ENCODE peak calls at places on chromosome 11, in six cellular contexts. Y, Q, D, C, K and Z are unnamed samples.

GRCh38 chr11:108307751-108308150 is 84.9 kb downstream of the ATM start:
- DNase-seq in K (no peak), Y (no peak), C (no peak), Q (no peak), D (no peak), Z (no peak)

GRCh38 chr11:37552284-37552683 is 954.2 kb upstream of the RAG2 start:
- DNase-seq in D (no peak), K (no peak), C (no peak), Y (no peak), Q (no peak), Z (no peak)

GRCh38 chr11:61162092-61162935 is 1.1 kb upstream of the VPS37C start:
- DNase-seq in Y (no peak), D (no peak), C (no peak), K (peak; percentile 47), Q (no peak), Z (no peak)

GRCh38 chr11:93570759-93571413 is 27.7 kb upstream of the SMCO4 start:
- DNase-seq in Y (no peak), D (peak; percentile 80), Q (no peak), K (peak; percentile 41), C (no peak), Z (no peak)

GRCh38 chr11:85595285-85595884 is 31.8 kb downstream of the DLG2 start:
- DNase-seq in C (no peak), K (no peak), D (no peak), Q (peak; percentile 8), Y (no peak), Z (no peak)

GRCh38 chr11:64843971-64844329 is 503 bp downstream of the CDC42BPG start:
- DNase-seq in K (no peak), Y (no peak), C (no peak), D (no peak), Q (no peak), Z (no peak)

GRCh38 chr11:70332567-70332966 is 62.1 kb downstream of the PPFIA1 start:
- DNase-seq in Y (no peak), Q (no peak), C (no peak), D (no peak), K (no peak), Z (no peak)

GRCh38 chr11:47259178-47259977 is 1.6 kb downstream of the NR1H3 start:
- DNase-seq in D (peak; percentile 58), Y (no peak), C (no peak), K (peak; percentile 83), Q (no peak), Z (no peak)

GRCh38 chr11:9315078-9315688 is 790 bp upstream of the TMEM41B start:
- DNase-seq in Y (no peak), C (peak; percentile 40), D (no peak), K (peak; percentile 11), Q (no peak), Z (no peak)

GRCh38 chr11:103888541-103888951 is 147.9 kb upstream of the DDI1 start:
- DNase-seq in K (no peak), D (no peak), C (no peak), Q (no peak), Y (no peak), Z (no peak)

GRCh38 chr11:116422976-116423375 is 349.8 kb downstream of the BUD13 start:
- DNase-seq in K (no peak), D (no peak), Q (no peak), C (no peak), Y (no peak), Z (no peak)

GRCh38 chr11:5808500-5809121 is at the start of gene OR52N2:
- DNase-seq in C (peak; percentile 84), K (peak; percentile 73), D (peak; percentile 85), Q (peak; percentile 43), Y (peak; percentile 56), Z (no peak)

GRCh38 chr11:118441770-118442169 is 5.5 kb downstream of the KMT2A start:
- DNase-seq in D (no peak), Q (no peak), Y (no peak), K (no peak), C (no peak), Z (no peak)

GRCh38 chr11:80297808-80298460 is 857.1 kb upstream of the TENM4 start:
- DNase-seq in D (no peak), K (no peak), C (no peak), Q (peak; percentile 15), Y (no peak), Z (no peak)

GRCh38 chr11:2685051-2685450 is 14.7 kb downstream of the KCNQ1OT1 start:
- DNase-seq in Y (no peak), K (no peak), Q (no peak), C (peak; percentile 54), D (no peak), Z (no peak)

GRCh38 chr11:74018331-74019005 is 9.6 kb upstream of the UCP3 start:
- DNase-seq in C (peak; percentile 93), D (peak; percentile 93), K (peak; percentile 93), Y (no peak), Q (peak; percentile 59), Z (no peak)

GRCh38 chr11:27254744-27255446 is 108.1 kb downstream of the CCDC34 start:
- DNase-seq in C (no peak), K (no peak), Q (no peak), D (no peak), Y (no peak), Z (no peak)

GRCh38 chr11:130737041-130737830 is 179.0 kb downstream of the SNX19 start:
- DNase-seq in C (no peak), Y (no peak), D (no peak), Q (no peak), K (no peak), Z (no peak)

GRCh38 chr11:95788921-95789505 is 569 bp downstream of the FAM76B start:
- DNase-seq in Y (peak; percentile 21), C (no peak), D (peak; percentile 43), Q (no peak), K (peak; percentile 13), Z (peak; percentile 84)

GRCh38 chr11:114440971-114441810 is 1.9 kb downstream of the REXO2 start:
- DNase-seq in C (no peak), D (no peak), Q (no peak), K (no peak), Y (no peak), Z (no peak)

GRCh38 chr11:13126430-13126829 is 117.3 kb downstream of the RASSF10 start:
- DNase-seq in Y (no peak), D (no peak), Q (peak; percentile 87), K (no peak), C (no peak), Z (no peak)

GRCh38 chr11:110295487-110296225 is 758 bp downstream of the RDX start:
- DNase-seq in Q (no peak), K (peak; percentile 58), D (peak; percentile 65), Y (peak; percentile 25), C (peak; percentile 84), Z (peak; percentile 85)

GRCh38 chr11:103652013-103652412 is 384.4 kb upstream of the DDI1 start:
- DNase-seq in C (no peak), Q (no peak), D (no peak), K (no peak), Y (no peak), Z (no peak)

GRCh38 chr11:70567680-70568503 is 169.6 kb downstream of the CTTN start:
- DNase-seq in Y (no peak), Q (no peak), C (no peak), D (peak; percentile 32), K (peak; percentile 74), Z (no peak)

GRCh38 chr11:118922745-118923627 is 2.7 kb downstream of the BCL9L start:
- DNase-seq in Y (no peak), Q (no peak), C (no peak), K (no peak), D (peak; percentile 34), Z (no peak)

GRCh38 chr11:96001037-96001436 is 77.1 kb upstream of the MTMR2 start:
- DNase-seq in Y (no peak), Q (peak; percentile 55), C (peak; percentile 88), K (peak; percentile 60), D (peak; percentile 84), Z (no peak)

GRCh38 chr11:72534859-72535547 is 100.7 kb upstream of the CLPB start:
- DNase-seq in D (no peak), C (no peak), Q (no peak), K (no peak), Y (no peak), Z (no peak)
- TF ChIP-seq CTCF in D (no peak), C (no peak), Q (peak; percentile 12), K (no peak), Y (no peak), Z (no peak)

GRCh38 chr11:22730319-22730718 is 63.9 kb downstream of the GAS2 start:
- DNase-seq in Y (no peak), D (no peak), C (no peak), Q (no peak), K (no peak), Z (no peak)
- TF ChIP-seq CTCF in Y (peak; percentile 52), D (peak; percentile 18), C (no peak), Q (no peak), K (peak; percentile 25), Z (peak; percentile 37)

GRCh38 chr11:33529461-33529860 is 171.2 kb downstream of the C11orf91 start:
- DNase-seq in K (no peak), D (no peak), C (no peak), Y (no peak), Q (no peak), Z (no peak)

GRCh38 chr11:33520103-33520502 is 180.5 kb downstream of the C11orf91 start:
- DNase-seq in K (no peak), C (no peak), Q (no peak), Y (no peak), D (no peak), Z (no peak)

GRCh38 chr11:33530824-33531223 is 169.8 kb downstream of the C11orf91 start:
- DNase-seq in D (no peak), Y (no peak), Q (no peak), C (no peak), K (no peak), Z (no peak)

GRCh38 chr11:33521384-33521783 is 179.2 kb downstream of the C11orf91 start:
- DNase-seq in C (no peak), K (no peak), Q (no peak), D (no peak), Y (no peak), Z (no peak)

DNA sequence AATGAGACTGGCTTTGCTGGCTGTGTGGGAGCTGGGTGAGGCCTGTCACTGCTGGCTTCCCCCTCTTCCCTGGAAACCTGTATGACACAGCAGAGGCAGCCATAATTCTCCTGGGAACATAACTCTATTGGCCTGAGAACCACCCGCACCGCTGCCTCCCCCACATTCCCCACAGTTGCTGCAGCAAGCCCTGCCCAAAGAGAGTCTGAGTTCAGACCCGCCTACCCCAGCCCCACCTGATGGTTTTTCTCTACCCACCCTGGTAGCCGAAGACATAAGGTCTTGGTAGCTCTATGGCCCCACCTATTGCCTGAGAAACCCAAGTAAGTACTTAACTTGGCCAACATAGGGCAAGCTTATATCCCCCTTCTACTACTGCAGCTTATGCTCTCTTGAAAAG is 174.8 kb downstream of the C11orf91 start:
- DNase-seq in D (no peak), C (no peak), Q (no peak), Y (no peak), K (no peak), Z (no peak)
- TF ChIP-seq CTCF in D (no peak), C (no peak), Q (no peak), Y (no peak), K (no peak), Z (no peak)

DNA sequence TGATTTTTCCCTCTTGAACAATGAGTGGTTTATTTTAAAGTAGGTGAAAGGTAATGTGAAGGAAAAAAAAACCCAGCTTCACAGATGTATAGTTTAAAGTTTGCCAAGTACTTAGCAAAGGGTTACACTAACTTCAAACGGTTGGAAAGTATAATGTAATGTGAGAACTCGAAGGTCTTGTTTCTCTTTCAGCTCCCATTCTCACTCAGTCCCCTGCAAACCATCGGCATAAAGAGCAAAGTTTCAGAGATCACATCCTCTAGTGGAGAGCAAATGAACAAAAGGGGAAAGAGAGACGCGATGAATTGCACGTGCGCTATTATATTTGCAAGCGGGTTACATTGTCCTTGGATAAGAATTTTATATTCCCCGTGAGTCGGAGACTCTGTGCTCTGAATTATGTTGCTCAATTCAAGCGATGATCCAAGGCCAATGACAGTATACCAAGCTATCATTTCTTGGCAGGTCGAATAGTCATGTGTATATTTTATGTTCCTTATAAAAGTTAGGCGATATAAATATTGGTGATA is 37.6 kb upstream of the BIRC3 start:
- DNase-seq in Q (peak; percentile 34), D (peak; percentile 30), Y (no peak), C (no peak), K (peak; percentile 39), Z (no peak)
- TF ChIP-seq CTCF in Q (peak; percentile 66), D (no peak), Y (no peak), C (no peak), K (no peak), Z (peak; percentile 27)